ENCODE peak calls at places on chromosomes 12 and 14, in nine cellular contexts. One of them, this sample, is unnamed.

GRCh38 chr14:37594916-37595808 is at the start of the genes FOXA1 and TTC6:
- DNase-seq in hypothalamus: no peak
- DNase-seq in germinal center: no peak
- DNase-seq in EL: peak
- DNase-seq in ELR: peak
- DNase-seq in OCI-LY7: no peak
- DNase-seq in HTR-8/SVneo: no peak
- DNase-seq in endothelial cell: peak
- DNase-seq in RPMI8226: peak
- DNase-seq in this sample: no peak

GRCh38 chr12:84772281-84772680 is 140.3 kb downstream of the SLC6A15 start:
- DNase-seq in HTR-8/SVneo: no peak
- DNase-seq in OCI-LY7: no peak
- DNase-seq in hypothalamus: no peak
- DNase-seq in ELR: peak
- DNase-seq in EL: peak
- DNase-seq in RPMI8226: no peak
- DNase-seq in germinal center: no peak
- DNase-seq in endothelial cell: no peak
- DNase-seq in this sample: peak

GRCh38 chr12:68011882-68012207 is 22.6 kb downstream of the IFNG-AS1 start:
- DNase-seq in germinal center: no peak
- DNase-seq in OCI-LY7: no peak
- DNase-seq in ELR: no peak
- DNase-seq in EL: no peak
- DNase-seq in HTR-8/SVneo: no peak
- DNase-seq in hypothalamus: no peak
- DNase-seq in RPMI8226: no peak
- DNase-seq in endothelial cell: no peak
- DNase-seq in this sample: peak

GRCh38 chr14:65840118-65840751 is 427.7 kb downstream of the FUT8 start:
- DNase-seq in HTR-8/SVneo: no peak
- DNase-seq in EL: no peak
- DNase-seq in hypothalamus: no peak
- DNase-seq in germinal center: no peak
- DNase-seq in ELR: no peak
- DNase-seq in OCI-LY7: no peak
- DNase-seq in RPMI8226: no peak
- DNase-seq in endothelial cell: no peak
- DNase-seq in this sample: no peak

GRCh38 chr14:100988411-100988900 is 84.9 kb upstream of the RTL1 start:
- DNase-seq in RPMI8226: no peak
- DNase-seq in ELR: peak
- DNase-seq in HTR-8/SVneo: no peak
- DNase-seq in hypothalamus: no peak
- DNase-seq in endothelial cell: no peak
- DNase-seq in OCI-LY7: no peak
- DNase-seq in EL: no peak
- DNase-seq in germinal center: no peak
- DNase-seq in this sample: peak

GRCh38 chr12:75366629-75367028 is 24.3 kb upstream of the GLIPR1L2 start:
- DNase-seq in hypothalamus: no peak
- DNase-seq in RPMI8226: no peak
- DNase-seq in OCI-LY7: no peak
- DNase-seq in EL: peak
- DNase-seq in germinal center: no peak
- DNase-seq in HTR-8/SVneo: no peak
- DNase-seq in ELR: peak
- DNase-seq in endothelial cell: no peak
- DNase-seq in this sample: no peak

GRCh38 chr14:54699087-54699530 is 132.2 kb downstream of the SAMD4A start:
- DNase-seq in OCI-LY7: no peak
- DNase-seq in endothelial cell: no peak
- DNase-seq in HTR-8/SVneo: no peak
- DNase-seq in hypothalamus: no peak
- DNase-seq in ELR: no peak
- DNase-seq in RPMI8226: no peak
- DNase-seq in germinal center: no peak
- DNase-seq in EL: peak
- DNase-seq in this sample: peak

GRCh38 chr12:61487728-61488127 is 772.5 kb upstream of the USP15 start:
- DNase-seq in germinal center: no peak
- DNase-seq in endothelial cell: no peak
- DNase-seq in RPMI8226: no peak
- DNase-seq in OCI-LY7: peak
- DNase-seq in HTR-8/SVneo: no peak
- DNase-seq in hypothalamus: no peak
- DNase-seq in ELR: no peak
- DNase-seq in EL: no peak
- DNase-seq in this sample: no peak

GRCh38 chr14:96204151-96205058 is at the start of gene BDKRB2:
- DNase-seq in hypothalamus: peak
- DNase-seq in RPMI8226: peak
- DNase-seq in EL: peak
- DNase-seq in OCI-LY7: no peak
- DNase-seq in endothelial cell: peak
- DNase-seq in ELR: peak
- DNase-seq in germinal center: no peak
- DNase-seq in HTR-8/SVneo: peak
- DNase-seq in this sample: peak

GRCh38 chr14:88798161-88798560 is 5.4 kb upstream of the EML5 start:
- DNase-seq in HTR-8/SVneo: no peak
- DNase-seq in EL: no peak
- DNase-seq in OCI-LY7: no peak
- DNase-seq in endothelial cell: no peak
- DNase-seq in RPMI8226: peak
- DNase-seq in hypothalamus: no peak
- DNase-seq in ELR: no peak
- DNase-seq in germinal center: no peak
- DNase-seq in this sample: no peak

GRCh38 chr12:30953257-30953656 is 26.7 kb downstream of the TSPAN11 start:
- DNase-seq in endothelial cell: no peak
- DNase-seq in hypothalamus: no peak
- DNase-seq in EL: no peak
- DNase-seq in ELR: no peak
- DNase-seq in germinal center: no peak
- DNase-seq in HTR-8/SVneo: no peak
- DNase-seq in RPMI8226: peak
- DNase-seq in OCI-LY7: no peak
- DNase-seq in this sample: no peak

GRCh38 chr12:50006754-50007442 is 18.4 kb downstream of the RACGAP1 start:
- DNase-seq in HTR-8/SVneo: no peak
- DNase-seq in endothelial cell: no peak
- DNase-seq in OCI-LY7: peak
- DNase-seq in ELR: peak
- DNase-seq in hypothalamus: no peak
- DNase-seq in germinal center: no peak
- DNase-seq in EL: peak
- DNase-seq in RPMI8226: no peak
- DNase-seq in this sample: no peak

GRCh38 chr12:6735448-6736191 is 11.8 kb downstream of the COPS7A start:
- DNase-seq in OCI-LY7: peak
- DNase-seq in endothelial cell: peak
- DNase-seq in ELR: peak
- DNase-seq in HTR-8/SVneo: peak
- DNase-seq in RPMI8226: peak
- DNase-seq in EL: peak
- DNase-seq in hypothalamus: peak
- DNase-seq in germinal center: no peak
- DNase-seq in this sample: peak

GRCh38 chr12:26732010-26732908 is 100.7 kb downstream of the ITPR2 start:
- DNase-seq in hypothalamus: no peak
- DNase-seq in OCI-LY7: peak
- DNase-seq in RPMI8226: peak
- DNase-seq in germinal center: no peak
- DNase-seq in ELR: no peak
- DNase-seq in endothelial cell: no peak
- DNase-seq in EL: no peak
- DNase-seq in HTR-8/SVneo: no peak
- DNase-seq in this sample: no peak

GRCh38 chr12:8564656-8565055 is 24.0 kb upstream of the CLEC4E start:
- DNase-seq in OCI-LY7: no peak
- DNase-seq in EL: no peak
- DNase-seq in ELR: no peak
- DNase-seq in endothelial cell: no peak
- DNase-seq in HTR-8/SVneo: no peak
- DNase-seq in germinal center: no peak
- DNase-seq in hypothalamus: no peak
- DNase-seq in RPMI8226: no peak
- DNase-seq in this sample: no peak

GRCh38 chr12:14959463-14959862 is 1.9 kb downstream of the ARHGDIB start:
- DNase-seq in ELR: no peak
- DNase-seq in endothelial cell: no peak
- DNase-seq in RPMI8226: no peak
- DNase-seq in EL: no peak
- DNase-seq in hypothalamus: no peak
- DNase-seq in germinal center: peak
- DNase-seq in OCI-LY7: no peak
- DNase-seq in HTR-8/SVneo: no peak
- DNase-seq in this sample: no peak

GRCh38 chr12:12441891-12442461 is 85.1 kb downstream of the BORCS5 start:
- DNase-seq in hypothalamus: no peak
- DNase-seq in OCI-LY7: no peak
- DNase-seq in RPMI8226: no peak
- DNase-seq in EL: peak
- DNase-seq in HTR-8/SVneo: no peak
- DNase-seq in ELR: peak
- DNase-seq in endothelial cell: no peak
- DNase-seq in germinal center: no peak
- DNase-seq in this sample: peak

GRCh38 chr14:68792830-68793733 is at the start of gene ZFP36L1:
- DNase-seq in germinal center: peak
- DNase-seq in hypothalamus: peak
- DNase-seq in EL: peak
- DNase-seq in OCI-LY7: peak
- DNase-seq in HTR-8/SVneo: peak
- DNase-seq in RPMI8226: peak
- DNase-seq in ELR: peak
- DNase-seq in endothelial cell: peak
- DNase-seq in this sample: peak

GRCh38 chr12:30823140-30823669 is 68.5 kb upstream of the CAPRIN2 start:
- DNase-seq in RPMI8226: no peak
- DNase-seq in OCI-LY7: no peak
- DNase-seq in hypothalamus: peak
- DNase-seq in EL: no peak
- DNase-seq in HTR-8/SVneo: no peak
- DNase-seq in ELR: no peak
- DNase-seq in endothelial cell: peak
- DNase-seq in germinal center: peak
- DNase-seq in this sample: no peak

GRCh38 chr12:93279849-93280412 is 97.8 kb upstream of the NUDT4 start:
- DNase-seq in ELR: no peak
- DNase-seq in endothelial cell: peak
- DNase-seq in hypothalamus: no peak
- DNase-seq in RPMI8226: no peak
- DNase-seq in HTR-8/SVneo: peak
- DNase-seq in OCI-LY7: no peak
- DNase-seq in germinal center: no peak
- DNase-seq in EL: no peak
- DNase-seq in this sample: no peak

GRCh38 chr12:118337194-118337838 is 35.4 kb downstream of the TAOK3 start:
- DNase-seq in EL: peak
- DNase-seq in ELR: peak
- DNase-seq in OCI-LY7: no peak
- DNase-seq in RPMI8226: no peak
- DNase-seq in HTR-8/SVneo: no peak
- DNase-seq in endothelial cell: no peak
- DNase-seq in germinal center: no peak
- DNase-seq in hypothalamus: no peak
- DNase-seq in this sample: no peak

GRCh38 chr12:80763874-80764273 is 47.2 kb downstream of the MYF5 start:
- DNase-seq in EL: peak
- DNase-seq in germinal center: peak
- DNase-seq in endothelial cell: peak
- DNase-seq in ELR: peak
- DNase-seq in OCI-LY7: peak
- DNase-seq in HTR-8/SVneo: peak
- DNase-seq in hypothalamus: no peak
- DNase-seq in RPMI8226: peak
- DNase-seq in this sample: no peak

GRCh38 chr14:50831704-50832130 is 755 bp upstream of the NIN start:
- DNase-seq in germinal center: no peak
- DNase-seq in ELR: peak
- DNase-seq in HTR-8/SVneo: no peak
- DNase-seq in OCI-LY7: no peak
- DNase-seq in hypothalamus: no peak
- DNase-seq in endothelial cell: no peak
- DNase-seq in EL: no peak
- DNase-seq in RPMI8226: no peak
- DNase-seq in this sample: no peak

GRCh38 chr14:77322951-77323350 is 2.1 kb downstream of the GSTZ1 start:
- DNase-seq in germinal center: no peak
- DNase-seq in hypothalamus: no peak
- DNase-seq in HTR-8/SVneo: no peak
- DNase-seq in EL: no peak
- DNase-seq in ELR: no peak
- DNase-seq in OCI-LY7: no peak
- DNase-seq in RPMI8226: no peak
- DNase-seq in endothelial cell: no peak
- DNase-seq in this sample: no peak

GRCh38 chr14:31770271-31770670 is 209.1 kb downstream of the NUBPL start:
- DNase-seq in germinal center: no peak
- DNase-seq in endothelial cell: no peak
- DNase-seq in hypothalamus: no peak
- DNase-seq in EL: no peak
- DNase-seq in HTR-8/SVneo: no peak
- DNase-seq in OCI-LY7: no peak
- DNase-seq in ELR: no peak
- DNase-seq in RPMI8226: no peak
- DNase-seq in this sample: peak

GRCh38 chr14:59918824-59919581 is 941 bp upstream of the LRRC9 start:
- DNase-seq in hypothalamus: no peak
- DNase-seq in ELR: peak
- DNase-seq in endothelial cell: peak
- DNase-seq in EL: peak
- DNase-seq in RPMI8226: no peak
- DNase-seq in germinal center: peak
- DNase-seq in HTR-8/SVneo: peak
- DNase-seq in OCI-LY7: peak
- DNase-seq in this sample: no peak

GRCh38 chr14:73943083-73943482 is 6.8 kb downstream of the FAM161B start:
- DNase-seq in germinal center: no peak
- DNase-seq in EL: peak
- DNase-seq in hypothalamus: no peak
- DNase-seq in HTR-8/SVneo: peak
- DNase-seq in endothelial cell: no peak
- DNase-seq in OCI-LY7: no peak
- DNase-seq in RPMI8226: no peak
- DNase-seq in ELR: peak
- DNase-seq in this sample: peak

GRCh38 chr12:121826318-121826954 is 22.6 kb downstream of the SETD1B start:
- DNase-seq in ELR: no peak
- DNase-seq in germinal center: no peak
- DNase-seq in EL: no peak
- DNase-seq in endothelial cell: no peak
- DNase-seq in RPMI8226: no peak
- DNase-seq in hypothalamus: no peak
- DNase-seq in HTR-8/SVneo: no peak
- DNase-seq in OCI-LY7: no peak
- DNase-seq in this sample: no peak

GRCh38 chr14:102911991-102912761 is 10.3 kb upstream of the AMN start:
- DNase-seq in hypothalamus: no peak
- DNase-seq in OCI-LY7: no peak
- DNase-seq in EL: no peak
- DNase-seq in RPMI8226: no peak
- DNase-seq in germinal center: no peak
- DNase-seq in ELR: no peak
- DNase-seq in endothelial cell: no peak
- DNase-seq in HTR-8/SVneo: no peak
- DNase-seq in this sample: no peak

GRCh38 chr12:69987453-69988102 is 162.6 kb downstream of the MYRFL start:
- DNase-seq in RPMI8226: no peak
- DNase-seq in HTR-8/SVneo: peak
- DNase-seq in OCI-LY7: no peak
- DNase-seq in endothelial cell: no peak
- DNase-seq in EL: peak
- DNase-seq in ELR: peak
- DNase-seq in germinal center: no peak
- DNase-seq in hypothalamus: no peak
- DNase-seq in this sample: peak

GRCh38 chr12:19529933-19530630 is 90.8 kb downstream of the AEBP2 start:
- DNase-seq in EL: peak
- DNase-seq in hypothalamus: no peak
- DNase-seq in ELR: peak
- DNase-seq in endothelial cell: no peak
- DNase-seq in germinal center: no peak
- DNase-seq in RPMI8226: no peak
- DNase-seq in HTR-8/SVneo: peak
- DNase-seq in OCI-LY7: no peak
- DNase-seq in this sample: peak

This sample was measured in NCI-H226.